ENCODE peak calls at places on chromosomes 4 and X, in four cellular contexts. P is B cell, F is left cardiac atrium, B is non-pigmented ciliary epithelial cell. W is an unnamed sample.
A peak's percentile ranks its signal among the peaks of the same experiment; 100 is the strongest.

GRCh38 chr4:17309567-17310268 is 202.2 kb downstream of the QDPR start:
- DNase-seq in F (no peak), B (no peak), P (no peak), W (no peak)

GRCh38 chrX:119990995-119991787 is 47.6 kb upstream of the NKAP start:
- DNase-seq in P (peak; percentile 50), F (no peak), B (no peak), W (no peak)

GRCh38 chr4:121599049-121599448 is 97.7 kb downstream of the ANXA5 start:
- DNase-seq in F (no peak), P (no peak), B (no peak), W (no peak)

GRCh38 chr4:622996-623913 is 2.1 kb upstream of the PDE6B start:
- DNase-seq in P (no peak), B (no peak), F (no peak), W (no peak)

GRCh38 chr4:67909910-67910905 is 26.4 kb upstream of the TMPRSS11D start:
- DNase-seq in P (no peak), F (no peak), B (no peak), W (no peak)

GRCh38 chr4:145812902-145813301 is 125.7 kb downstream of the ZNF827 start:
- DNase-seq in B (peak; percentile 41), F (no peak), P (no peak), W (no peak)

GRCh38 chrX:124406294-124407013 is 60.1 kb downstream of the SH2D1A start:
- DNase-seq in F (peak; percentile 36), P (peak; percentile 20), B (peak; percentile 62), W (peak; percentile 7)

GRCh38 chr4:87493147-87493546 is 36.0 kb downstream of the SPARCL1 start:
- DNase-seq in B (no peak), P (no peak), F (no peak), W (no peak)

GRCh38 chr4:87843936-87844335 is 11.2 kb downstream of the MEPE start:
- DNase-seq in B (no peak), F (no peak), P (no peak), W (peak; percentile 63)

GRCh38 chrX:13220916-13221315 is 98.9 kb downstream of the ATXN3L start:
- DNase-seq in P (no peak), F (no peak), B (peak; percentile 59), W (no peak)

GRCh38 chr4:94653984-94654609 is 103.7 kb upstream of the BMPR1B start:
- DNase-seq in P (no peak), B (no peak), F (no peak), W (no peak)

GRCh38 chr4:37758226-37758625 is 68.3 kb upstream of the PGM2 start:
- DNase-seq in B (peak; percentile 43), P (no peak), F (peak; percentile 31), W (peak; percentile 23)

GRCh38 chr4:113383111-113383785 is 333.8 kb downstream of the ANK2 start:
- DNase-seq in F (no peak), B (no peak), P (no peak), W (no peak)